ENCODE peak calls at places on chromosomes 16 and 17, in eight cellular contexts. V, X, Z, C, R, A, H and U are unnamed samples.

GRCh38 chr17:44997733-44998520 is 29.8 kb upstream of the C1QL1 start:
- DNase-seq in X (peak; percentile 41), C (peak; percentile 22), H (no peak), R (no peak), Z (no peak), A (no peak), V (no peak), U (peak; percentile 43)

GRCh38 chr16:75695708-75696107 is 5.6 kb downstream of the DUXB start:
- DNase-seq in R (no peak), H (no peak), X (no peak), C (no peak), A (no peak), Z (no peak), V (no peak), U (no peak)

GRCh38 chr17:50364715-50365114 is 8.3 kb downstream of the MRPL27 start:
- DNase-seq in X (no peak), V (no peak), Z (no peak), H (no peak), R (no peak), A (no peak), C (peak; percentile 77), U (peak; percentile 61)

GRCh38 chr16:4682616-4683254 is 10.6 kb upstream of the NUDT16L1 start:
- DNase-seq in C (peak; percentile 30), H (no peak), A (peak; percentile 79), V (peak; percentile 58), R (no peak), Z (no peak), X (peak; percentile 18), U (peak; percentile 9)

GRCh38 chr16:77744136-77744535 is 21.8 kb downstream of the NUDT7 start:
- DNase-seq in H (no peak), X (no peak), C (no peak), A (no peak), R (no peak), Z (no peak), V (no peak), U (no peak)

GRCh38 chr17:39962642-39963220 is at the start of gene GSDMA:
- DNase-seq in X (no peak), R (no peak), V (no peak), C (no peak), H (no peak), A (no peak), Z (no peak), U (no peak)

GRCh38 chr17:36674278-36674650 is 72.9 kb downstream of the MRM1 start:
- DNase-seq in Z (no peak), A (no peak), X (no peak), V (no peak), R (no peak), C (no peak), H (no peak), U (no peak)

GRCh38 chr17:57684711-57685498 is 60.2 kb downstream of the CCDC182 start:
- DNase-seq in V (no peak), Z (no peak), X (no peak), H (no peak), R (no peak), A (no peak), C (no peak), U (no peak)

GRCh38 chr17:13635951-13636350 is 34.2 kb upstream of the HS3ST3A1 start:
- DNase-seq in X (no peak), Z (no peak), V (no peak), R (no peak), H (no peak), A (no peak), C (peak; percentile 1), U (no peak)

GRCh38 chr17:52035336-52035915 is 123.1 kb downstream of the CA10 start:
- DNase-seq in X (no peak), C (no peak), Z (no peak), H (no peak), R (no peak), A (no peak), V (no peak), U (no peak)

GRCh38 chr16:87724490-87725291 is 41.1 kb downstream of the KLHDC4 start:
- DNase-seq in H (no peak), V (no peak), A (no peak), R (no peak), X (no peak), Z (peak; percentile 53), C (no peak), U (no peak)

GRCh38 chr17:9918352-9918751 is 13.3 kb upstream of the RCVRN start:
- DNase-seq in H (no peak), R (no peak), C (no peak), Z (no peak), A (no peak), V (no peak), X (no peak), U (no peak)

GRCh38 chr16:774086-775001 is 13.8 kb downstream of the MSLN start:
- DNase-seq in C (no peak), A (no peak), V (no peak), Z (no peak), R (no peak), X (no peak), H (no peak), U (no peak)

GRCh38 chr16:31141489-31142108 is 6.1 kb upstream of the PRSS8 start:
- DNase-seq in A (no peak), Z (no peak), X (peak; percentile 38), H (no peak), R (no peak), C (peak; percentile 82), V (peak; percentile 71), U (no peak)

GRCh38 chr16:5461141-5461540 is 363.5 kb upstream of the EEF2KMT start:
- DNase-seq in A (no peak), C (no peak), R (no peak), H (no peak), X (no peak), Z (no peak), V (no peak), U (no peak)

GRCh38 chr17:62101519-62101918 is 36.4 kb upstream of the MED13 start:
- DNase-seq in Z (no peak), C (no peak), A (no peak), X (no peak), R (no peak), V (no peak), H (no peak), U (no peak)

GRCh38 chr17:35406568-35406967 is 25.7 kb downstream of the SLFN12 start:
- DNase-seq in H (no peak), V (no peak), X (no peak), R (no peak), Z (no peak), A (no peak), C (no peak), U (no peak)

GRCh38 chr17:36717088-36717487 is 115.7 kb downstream of the MRM1 start:
- DNase-seq in Z (no peak), A (no peak), H (no peak), C (no peak), X (no peak), R (no peak), V (no peak), U (no peak)

GRCh38 chr17:78159575-78160158 is 8.7 kb upstream of the SYNGR2 start:
- DNase-seq in H (no peak), R (no peak), A (no peak), X (no peak), V (no peak), Z (no peak), C (peak; percentile 53), U (peak; percentile 8)

GRCh38 chr16:25395528-25395927 is 137.9 kb upstream of the ZKSCAN2 start:
- DNase-seq in V (no peak), H (no peak), C (no peak), R (no peak), A (no peak), X (no peak), Z (no peak), U (no peak)
- H3K4me1 ChIP-seq in V (no peaks in the 10 kb centered on the region), H (no peaks in the 10 kb centered on the region), C (no peaks in the 10 kb centered on the region), R (no peaks in the 10 kb centered on the region), A (no peaks in the 10 kb centered on the region), X (no peaks in the 10 kb centered on the region), Z (no peaks in the 10 kb centered on the region), U (no peaks in the 10 kb centered on the region)

GRCh38 chr16:12317121-12317810 is 340.7 kb downstream of the SNX29 start:
- DNase-seq in R (no peak), A (no peak), X (no peak), Z (no peak), H (no peak), V (no peak), C (no peak), U (no peak)

GRCh38 chr16:12317856-12318591 is 341.5 kb downstream of the SNX29 start:
- DNase-seq in A (no peak), V (no peak), H (no peak), Z (no peak), C (no peak), X (no peak), R (no peak), U (no peak)

GRCh38 chr16:12313902-12314621 is 337.5 kb downstream of the SNX29 start:
- DNase-seq in X (no peak), A (no peak), H (no peak), V (no peak), R (no peak), C (no peak), Z (no peak), U (no peak)

GRCh38 chr16:12314786-12315185 is 338.3 kb downstream of the SNX29 start:
- DNase-seq in V (no peak), A (no peak), C (peak; percentile 14), X (no peak), H (no peak), Z (no peak), R (no peak), U (no peak)

DNA sequence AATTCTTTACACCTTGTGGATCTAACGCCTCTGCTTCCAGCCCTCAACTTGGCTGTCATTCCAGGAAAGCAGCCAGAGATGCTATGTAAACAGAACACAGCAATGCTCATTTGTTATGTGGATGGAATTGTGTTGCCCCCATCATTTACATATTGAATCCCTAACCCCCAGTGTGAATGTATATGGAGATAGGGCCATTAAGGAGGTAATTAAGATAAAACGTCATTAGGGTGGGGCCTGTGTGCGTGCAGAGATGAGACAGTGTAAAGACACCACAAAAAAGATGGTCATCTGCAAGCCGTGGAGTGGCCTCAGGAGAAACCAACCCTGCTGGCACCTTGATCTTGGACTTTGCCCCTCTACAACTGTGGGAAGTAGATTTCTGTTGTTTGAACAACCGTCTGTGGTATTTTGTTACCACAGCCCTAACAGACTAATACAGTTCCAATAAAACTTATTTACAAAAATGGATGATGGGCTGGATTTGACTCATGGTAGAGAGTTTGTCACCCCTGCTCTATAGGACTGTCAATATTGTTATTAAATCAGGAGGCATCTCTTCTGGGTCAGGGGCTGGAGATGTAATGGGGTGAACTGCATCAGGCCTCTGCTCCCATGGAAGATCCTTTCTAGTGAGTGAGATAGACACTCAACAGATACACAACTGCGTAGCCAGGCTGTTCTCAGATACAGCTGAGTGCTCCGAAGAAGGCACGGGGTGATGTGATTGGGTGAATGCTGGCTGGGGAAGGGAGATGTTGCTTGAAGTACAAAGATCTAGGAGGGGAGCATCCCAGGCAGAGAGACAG is 339.0 kb downstream of the SNX29 start:
- DNase-seq in V (no peak), Z (no peak), A (peak; percentile 46), H (no peak), C (no peak), X (no peak), R (no peak), U (no peak)
- H3K36me3 ChIP-seq in V (no peaks in the 10 kb centered on the region), Z (no peaks in the 10 kb centered on the region), A (no peaks in the 10 kb centered on the region), H (no peaks in the 10 kb centered on the region), C (no peaks in the 10 kb centered on the region), X (no peaks in the 10 kb centered on the region), R (no peaks in the 10 kb centered on the region), U (no peaks in the 10 kb centered on the region)

GRCh38 chr17:82077617-82078358 is 12.2 kb upstream of the DUS1L start:
- DNase-seq in Z (no peak), A (no peak), R (no peak), C (no peak), X (no peak), V (no peak), H (no peak), U (no peak)
- H3K4me1 ChIP-seq in Z (no peaks in the 10 kb centered on the region), A (no peaks in the 10 kb centered on the region), R (no peaks in the 10 kb centered on the region), C (no peaks in the 10 kb centered on the region), X (peaks cover 5% of the 10 kb centered on the region), V (no peaks in the 10 kb centered on the region), H (no peaks in the 10 kb centered on the region), U (no peaks in the 10 kb centered on the region)

GRCh38 chr17:7462474-7463367 is 16.7 kb downstream of the ZBTB4 start:
- DNase-seq in C (no peak), A (no peak), Z (no peak), X (no peak), V (peak; percentile 50), R (no peak), H (no peak), U (no peak)
- H3K36me3 ChIP-seq in C (peaks cover 7% of the 10 kb centered on the region), A (peaks cover 54% of the 10 kb centered on the region), Z (no peaks in the 10 kb centered on the region), X (no peaks in the 10 kb centered on the region), V (no peaks in the 10 kb centered on the region), R (peaks cover 46% of the 10 kb centered on the region), H (peaks cover 37% of the 10 kb centered on the region), U (peaks cover 34% of the 10 kb centered on the region)